ENCODE peak calls at places on chromosomes 6 and 20, in ten cellular contexts. T is suprapubic skin; R is heart right ventricle; V is breast epithelium; W is cardiac muscle cell; J is right lobe of liver; X is CD8-positive, alpha-beta T cell; H is tibial artery; G is heart left ventricle; Z is SJSA1. L is an unnamed sample. For H3K36me3 and H3K27me3, the result is how much of the 10 kb centered on the place peaks cover.

GRCh38 chr6:28871335-28872156 is 52.2 kb downstream of the TRIM27 start:
- DNase-seq in J (no peak), R (no peak), X (no peak), W (no peak), T (no peak), G (no peak), H (no peak), V (no peak), Z (no peak), L (no peak)

GRCh38 chr6:41347349-41348050 is 12.1 kb downstream of the NCR2 start:
- DNase-seq in Z (peak), X (no peak), V (no peak), G (no peak), T (no peak), W (no peak), J (no peak), R (no peak), H (no peak), L (no peak)

GRCh38 chr6:12410946-12411345 is 120.8 kb downstream of the EDN1 start:
- DNase-seq in G (no peak), V (no peak), X (no peak), Z (no peak), H (no peak), T (no peak), R (no peak), W (no peak), J (no peak), L (no peak)

GRCh38 chr20:41095110-41095969 is 42.0 kb upstream of the PLCG1 start:
- DNase-seq in W (peak), J (no peak), T (no peak), R (peak), V (peak), Z (no peak), G (peak), H (peak), X (peak), L (peak)

GRCh38 chr6:126672654-126673053 is 332.7 kb downstream of the CENPW start:
- DNase-seq in W (no peak), R (no peak), T (no peak), H (no peak), V (no peak), Z (no peak), J (no peak), X (no peak), G (no peak), L (no peak)

GRCh38 chr6:105301072-105301503 is 101.8 kb downstream of the PREP start:
- DNase-seq in X (no peak), R (peak), Z (no peak), T (no peak), H (no peak), G (peak), W (peak), J (no peak), V (no peak), L (no peak)

GRCh38 chr6:108689279-108690161 is 128.8 kb downstream of the FOXO3 start:
- DNase-seq in T (peak), H (peak), Z (no peak), X (no peak), J (peak), W (no peak), G (peak), V (peak), R (peak), L (no peak)

GRCh38 chr6:168418631-168419250 is 22.2 kb upstream of the SMOC2 start:
- DNase-seq in T (no peak), R (no peak), J (no peak), W (no peak), X (no peak), V (no peak), Z (no peak), G (no peak), H (no peak), L (no peak)

GRCh38 chr6:94835264-94835663 is 742.1 kb upstream of the MANEA start:
- DNase-seq in Z (no peak), W (no peak), T (no peak), X (no peak), R (no peak), G (no peak), H (no peak), V (no peak), J (no peak), L (no peak)

GRCh38 chr20:59737073-59737691 is 132.8 kb downstream of the PHACTR3 start:
- DNase-seq in T (no peak), H (no peak), J (no peak), V (peak), G (no peak), R (no peak), W (no peak), X (no peak), Z (no peak), L (no peak)

GRCh38 chr6:14028631-14029030 is 88.9 kb upstream of the CD83 start:
- DNase-seq in G (no peak), V (no peak), X (no peak), J (no peak), Z (no peak), T (no peak), W (no peak), H (no peak), R (no peak), L (no peak)

GRCh38 chr6:166275714-166276166 is 32.5 kb downstream of the PRR18 start:
- DNase-seq in R (peak), G (peak), H (peak), V (no peak), Z (peak), X (peak), J (peak), T (no peak), W (peak), L (no peak)

GRCh38 chr6:158207452-158207788 is 39.3 kb downstream of the GTF2H5 start:
- DNase-seq in G (no peak), W (no peak), T (no peak), J (no peak), V (no peak), R (no peak), X (no peak), Z (peak), H (no peak), L (no peak)

GRCh38 chr20:64079273-64080012 is at the start of gene RGS19:
- DNase-seq in R (peak), G (peak), J (peak), V (no peak), Z (peak), W (peak), X (peak), H (peak), T (peak), L (no peak)

GRCh38 chr6:118325220-118325860 is 222.8 kb upstream of the PLN start:
- DNase-seq in H (peak), V (no peak), W (no peak), R (no peak), X (no peak), G (peak), J (no peak), T (no peak), Z (no peak), L (no peak)

GRCh38 chr6:64013061-64013410 is 377.4 kb downstream of the PHF3 start:
- DNase-seq in G (no peak), X (no peak), J (no peak), T (no peak), W (no peak), R (no peak), V (no peak), Z (no peak), H (no peak), L (no peak)

GRCh38 chr6:18155864-18156396 is 708 bp downstream of the KDM1B start:
- DNase-seq in V (peak), W (peak), H (peak), G (peak), Z (peak), T (peak), X (peak), R (peak), J (peak), L (peak)

GRCh38 chr6:33118525-33119123 is 42.8 kb downstream of the HLA-DPB1 start:
- DNase-seq in V (no peak), Z (no peak), X (peak), H (no peak), J (no peak), W (peak), T (no peak), G (no peak), R (peak), L (no peak)

GRCh38 chr20:43666376-43667328 is at the start of gene MYBL2:
- DNase-seq in J (peak), T (no peak), Z (peak), W (peak), X (peak), R (peak), H (no peak), V (no peak), G (peak), L (no peak)

GRCh38 chr6:38155576-38156204 is 336.2 kb downstream of the ZFAND3 start:
- DNase-seq in W (no peak), R (no peak), X (no peak), G (no peak), Z (no peak), J (no peak), T (no peak), V (no peak), H (peak), L (no peak)

GRCh38 chr20:60117040-60117439 is 158.8 kb downstream of the CDH26 start:
- DNase-seq in R (no peak), H (no peak), X (no peak), G (no peak), W (peak), T (no peak), J (no peak), V (no peak), Z (no peak), L (no peak)

GRCh38 chr6:158991017-158991723 is 8.8 kb downstream of the RSPH3 start:
- DNase-seq in T (no peak), R (no peak), W (no peak), J (no peak), V (no peak), X (no peak), H (no peak), G (no peak), Z (no peak), L (no peak)

GRCh38 chr6:170456886-170457698 is 96.0 kb downstream of the PSMB1 start:
- DNase-seq in H (no peak), W (no peak), R (no peak), G (no peak), J (no peak), Z (no peak), V (no peak), X (no peak), T (no peak), L (no peak)

GRCh38 chr20:25632940-25633790 is 9.4 kb upstream of the NANP start:
- DNase-seq in V (no peak), W (no peak), G (no peak), X (no peak), R (no peak), Z (no peak), J (no peak), H (no peak), T (no peak), L (no peak)

GRCh38 chr6:50822078-50822476 is 3.4 kb downstream of the TFAP2B start:
- DNase-seq in J (no peak), R (no peak), Z (no peak), W (no peak), H (no peak), T (no peak), G (no peak), X (no peak), V (no peak), L (no peak)

GRCh38 chr20:63215101-63216040 is 560 bp downstream of the YTHDF1 start:
- DNase-seq in X (no peak), T (no peak), G (no peak), W (peak), R (no peak), H (no peak), Z (no peak), J (no peak), V (no peak), L (no peak)

GRCh38 chr6:43733471-43734293 is 36.3 kb upstream of the VEGFA start:
- DNase-seq in J (peak), R (no peak), X (peak), T (peak), G (no peak), Z (no peak), V (no peak), W (no peak), H (no peak), L (no peak)

GRCh38 chr6:163536770-163537169 is 122.3 kb downstream of the QKI start:
- DNase-seq in H (no peak), T (no peak), G (no peak), Z (no peak), J (no peak), R (no peak), W (no peak), V (no peak), X (no peak), L (no peak)

GRCh38 chr6:140321891-140322290 is 947.4 kb upstream of the CITED2 start:
- DNase-seq in R (no peak), V (no peak), J (no peak), G (no peak), Z (no peak), H (no peak), W (no peak), T (no peak), X (no peak), L (no peak)

GRCh38 chr20:39112196-39112743 is 150.1 kb downstream of the DHX35 start:
- DNase-seq in V (no peak), T (no peak), J (peak), Z (no peak), G (peak), W (peak), H (no peak), R (peak), X (no peak), L (peak)

GRCh38 chr6:154127638-154128037 is 88.6 kb downstream of the OPRM1 start:
- DNase-seq in Z (no peak), V (no peak), T (no peak), G (no peak), R (no peak), J (no peak), W (no peak), X (no peak), H (no peak), L (peak)

GRCh38 chr6:139568157-139568955 is 193.9 kb upstream of the CITED2 start:
- DNase-seq in G (no peak), W (no peak), Z (no peak), J (no peak), X (no peak), R (no peak), V (no peak), H (no peak), T (no peak), L (no peak)

GRCh38 chr20:25011831-25012241 is 19.3 kb upstream of the APMAP start:
- DNase-seq in Z (peak), W (no peak), G (peak), T (no peak), X (no peak), J (peak), V (peak), H (peak), R (no peak), L (no peak)

GRCh38 chr6:44003345-44004061 is 123.7 kb downstream of the MRPL14 start:
- DNase-seq in G (no peak), T (peak), W (no peak), X (no peak), V (no peak), R (no peak), Z (no peak), H (no peak), J (no peak), L (no peak)

GRCh38 chr6:35014786-35015185 is 125.7 kb downstream of the ANKS1A start:
- DNase-seq in W (no peak), H (no peak), G (no peak), T (no peak), R (no peak), X (no peak), V (no peak), Z (no peak), J (no peak), L (no peak)

DNA sequence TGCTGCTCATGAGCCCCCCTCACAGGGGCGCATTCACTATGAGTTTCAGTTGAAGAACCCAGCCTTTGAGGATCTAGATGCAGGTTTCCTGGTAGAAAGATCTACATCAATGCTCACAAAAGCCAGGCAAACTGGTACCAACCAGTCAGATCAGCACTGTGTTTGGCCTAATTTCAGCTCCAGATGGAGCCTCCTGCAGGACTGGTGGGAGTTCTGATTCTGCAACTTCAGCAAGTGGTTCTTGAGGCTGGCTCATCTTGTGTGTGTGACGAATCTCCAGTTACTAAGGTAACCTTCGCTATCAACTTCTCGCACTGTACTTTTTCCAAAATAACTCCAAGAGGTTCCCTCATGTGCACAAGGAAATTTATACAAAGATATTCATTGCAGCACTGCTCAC is 118.8 kb downstream of the ZMYND8 start:
- DNase-seq in T (no peak), R (no peak), Z (no peak), X (no peak), G (no peak), H (no peak), W (no peak), J (no peak), V (no peak), L (no peak)
- H3K36me3 ChIP-seq in T (half or more), R (under half), Z (half or more), X (under half), G (half or more), H (under half), W (under half), J (under half), V (under half), L (under half)

DNA sequence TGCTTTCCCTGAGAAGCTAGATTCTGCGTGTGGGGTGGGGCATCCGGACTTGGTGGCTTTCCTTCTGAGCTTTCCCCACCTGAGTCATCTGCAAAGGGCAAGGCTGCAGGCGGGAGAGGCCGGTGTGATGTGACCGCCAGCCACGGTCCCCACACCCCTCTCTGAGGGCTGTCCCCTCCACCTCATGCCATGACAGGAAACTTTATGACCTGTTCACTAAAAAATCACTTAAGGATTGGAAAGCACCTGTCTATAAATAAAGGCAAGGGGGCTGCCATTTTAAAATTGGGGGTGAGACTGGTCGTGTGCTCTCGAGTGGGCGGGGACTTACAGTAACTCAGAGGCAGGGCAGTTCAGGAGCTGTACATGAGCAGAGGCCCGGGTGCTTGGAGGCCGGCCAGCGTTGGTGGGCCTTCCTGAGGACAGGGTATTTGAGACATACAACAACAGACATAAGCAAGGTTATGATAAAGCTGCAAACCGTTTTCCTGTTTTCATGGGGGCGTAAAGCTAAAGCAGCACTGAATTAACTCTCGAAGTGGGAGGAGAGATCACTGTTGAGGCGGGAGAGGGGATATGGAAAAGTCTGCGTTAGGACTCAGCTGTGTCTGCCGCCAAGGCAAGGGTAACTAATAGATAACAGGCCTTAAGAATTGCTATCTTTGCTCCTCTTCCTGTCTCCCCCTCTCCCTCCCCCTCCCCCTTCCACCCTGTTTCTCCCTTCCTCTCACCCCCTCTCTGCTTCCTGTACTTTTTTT is 16.1 kb upstream of the SERPINB1 start:
- DNase-seq in X (peak), H (no peak), Z (peak), T (no peak), G (peak), W (no peak), J (no peak), V (no peak), R (peak), L (no peak)
- H3K27ac ChIP-seq in X (peak), H (peak), Z (peak), T (peak), G (peak), W (no peak), J (peak), V (peak), R (peak), L (no peak)

GRCh38 chr20:51060301-51060700 is 37.4 kb upstream of the KCNG1 start:
- DNase-seq in X (no peak), G (no peak), Z (no peak), J (no peak), V (no peak), H (no peak), R (no peak), T (no peak), W (no peak), L (no peak)
- H3K27me3 ChIP-seq in X (under half), G (under half), Z (under half), J (under half), V (under half), H (under half), R (under half), T (under half), W (under half), L (under half)

GRCh38 chr20:34295284-34295683 is 7.9 kb downstream of the AHCY start:
- DNase-seq in J (no peak), T (no peak), Z (no peak), R (no peak), W (no peak), X (no peak), V (no peak), H (no peak), G (no peak), L (no peak)

GRCh38 chr20:34294563-34294962 is 8.6 kb downstream of the AHCY start:
- DNase-seq in Z (no peak), V (no peak), W (no peak), J (no peak), R (no peak), H (no peak), X (no peak), G (no peak), T (no peak), L (no peak)

GRCh38 chr20:34293589-34293988 is 9.6 kb downstream of the AHCY start:
- DNase-seq in J (no peak), Z (no peak), H (no peak), W (no peak), V (no peak), X (no peak), G (no peak), R (no peak), T (no peak), L (no peak)

GRCh38 chr20:34292496-34292895 is 10.7 kb downstream of the AHCY start:
- DNase-seq in V (no peak), G (no peak), W (no peak), H (no peak), Z (no peak), J (no peak), X (no peak), T (no peak), R (no peak), L (no peak)

GRCh38 chr20:34293119-34293518 is 10.0 kb downstream of the AHCY start:
- DNase-seq in X (no peak), J (no peak), H (no peak), V (no peak), T (no peak), Z (no peak), W (no peak), R (no peak), G (no peak), L (no peak)
- H3K36me3 ChIP-seq in X (under half), J (under half), H (under half), V (under half), T (half or more), Z (half or more), W (under half), R (under half), G (half or more), L (half or more)

L was measured in iPS DF 6.9.